ENCODE peak calls at places on chromosomes 13 and 19, in seven cellular contexts. V is upper lobe of right lung, I is stomach, F is WERI-Rb-1, R is aorta, J is substantia nigra, X is A673. W is an unnamed sample.

GRCh38 chr19:13014101-13014920 is 19.0 kb downstream of the NFIX start:
- DNase-seq in V (no peak), I (no peak), F (peak; percentile 56), R (no peak), J (peak; percentile 80), X (peak; percentile 50), W (no peak)

GRCh38 chr19:17296976-17297375 is 6.2 kb downstream of the ABHD8 start:
- DNase-seq in V (no peak), I (no peak), F (no peak), R (no peak), J (no peak), X (no peak), W (no peak)

GRCh38 chr13:73544175-73544574 is 485.4 kb downstream of the KLF5 start:
- DNase-seq in V (no peak), I (no peak), F (no peak), R (no peak), J (no peak), X (no peak), W (no peak)

GRCh38 chr13:100673831-100674362 is 698 bp downstream of the TMTC4 start:
- DNase-seq in V (peak; percentile 76), I (peak; percentile 55), F (peak; percentile 38), R (peak; percentile 53), J (peak; percentile 35), X (peak; percentile 89), W (no peak)

GRCh38 chr13:27500806-27501534 is 50.6 kb upstream of the MTIF3 start:
- DNase-seq in V (no peak), I (no peak), F (no peak), R (no peak), J (no peak), X (no peak), W (no peak)

GRCh38 chr13:67369895-67370660 is 139.9 kb upstream of the PCDH9 start:
- DNase-seq in V (no peak), I (no peak), F (no peak), R (no peak), J (no peak), X (no peak), W (no peak)

GRCh38 chr19:18496167-18496979 is 25.5 kb downstream of the ELL start:
- DNase-seq in V (peak; percentile 85), I (peak; percentile 89), F (no peak), R (no peak), J (no peak), X (peak; percentile 26), W (no peak)

GRCh38 chr19:49151339-49152217 is 3.6 kb downstream of the HRC start:
- DNase-seq in V (peak; percentile 92), I (peak; percentile 99), F (peak; percentile 70), R (peak; percentile 66), J (peak; percentile 17), X (peak; percentile 94), W (peak; percentile 93)

GRCh38 chr13:33188093-33188882 is 97.3 kb downstream of the STARD13 start:
- DNase-seq in V (no peak), I (no peak), F (no peak), R (no peak), J (no peak), X (no peak), W (no peak)

GRCh38 chr19:50906217-50906616 is 5.0 kb downstream of the KLK4 start:
- DNase-seq in V (no peak), I (peak; percentile 51), F (peak; percentile 42), R (no peak), J (no peak), X (peak; percentile 49), W (no peak)

GRCh38 chr19:1645299-1645698 is 7.1 kb downstream of the TCF3 start:
- DNase-seq in V (no peak), I (no peak), F (no peak), R (no peak), J (no peak), X (no peak), W (no peak)

GRCh38 chr13:112984954-112985802 is 16.2 kb downstream of the MCF2L start:
- DNase-seq in V (no peak), I (peak; percentile 66), F (no peak), R (no peak), J (no peak), X (no peak), W (no peak)

GRCh38 chr13:41864658-41865057 is 96.3 kb downstream of the VWA8 start:
- DNase-seq in V (peak; percentile 67), I (no peak), F (no peak), R (no peak), J (no peak), X (no peak), W (no peak)

GRCh38 chr13:26971990-26972888 is 199.4 kb downstream of the USP12 start:
- DNase-seq in V (no peak), I (peak; percentile 69), F (peak; percentile 93), R (no peak), J (no peak), X (peak; percentile 37), W (no peak)

GRCh38 chr19:58052256-58052655 is 6.8 kb upstream of the ZNF135 start:
- DNase-seq in V (no peak), I (no peak), F (no peak), R (no peak), J (no peak), X (no peak), W (no peak)

GRCh38 chr19:14603990-14604387 is 21.1 kb downstream of the CLEC17A start:
- DNase-seq in V (no peak), I (no peak), F (no peak), R (no peak), J (no peak), X (no peak), W (no peak)

GRCh38 chr13:48908381-48909087 is 67.2 kb upstream of the FNDC3A start:
- DNase-seq in V (no peak), I (no peak), F (no peak), R (peak; percentile 45), J (no peak), X (no peak), W (no peak)

GRCh38 chr19:10871711-10872550 is 578 bp downstream of the CARM1 start:
- DNase-seq in V (peak; percentile 81), I (peak; percentile 41), F (peak; percentile 39), R (peak; percentile 76), J (peak; percentile 34), X (peak; percentile 65), W (no peak)

GRCh38 chr19:14035706-14036105 is 4.1 kb downstream of the IL27RA start:
- DNase-seq in V (no peak), I (no peak), F (no peak), R (no peak), J (no peak), X (no peak), W (no peak)

GRCh38 chr13:44873486-44873885 is 115.8 kb downstream of the NUFIP1 start:
- DNase-seq in V (no peak), I (peak; percentile 78), F (no peak), R (no peak), J (no peak), X (no peak), W (no peak)

GRCh38 chr13:31159306-31159705 is 2.4 kb downstream of the HSPH1 start:
- DNase-seq in V (no peak), I (no peak), F (no peak), R (no peak), J (no peak), X (no peak), W (no peak)

GRCh38 chr13:81639984-81640582 is 1299.2 kb upstream of the SPRY2 start:
- DNase-seq in V (no peak), I (no peak), F (peak; percentile 9), R (no peak), J (no peak), X (peak; percentile 51), W (no peak)

GRCh38 chr19:40607898-40608621 is 6.9 kb downstream of the LTBP4 start:
- DNase-seq in V (no peak), I (no peak), F (no peak), R (no peak), J (no peak), X (no peak), W (no peak)
- H3K27ac ChIP-seq in V (no peak overlapping the region), I (peak overlapping the region; percentile 64), F (no peak overlapping the region), R (no peak overlapping the region), J (no peak overlapping the region), X (no peak overlapping the region), W (peak overlapping the region; percentile 50)

DNA sequence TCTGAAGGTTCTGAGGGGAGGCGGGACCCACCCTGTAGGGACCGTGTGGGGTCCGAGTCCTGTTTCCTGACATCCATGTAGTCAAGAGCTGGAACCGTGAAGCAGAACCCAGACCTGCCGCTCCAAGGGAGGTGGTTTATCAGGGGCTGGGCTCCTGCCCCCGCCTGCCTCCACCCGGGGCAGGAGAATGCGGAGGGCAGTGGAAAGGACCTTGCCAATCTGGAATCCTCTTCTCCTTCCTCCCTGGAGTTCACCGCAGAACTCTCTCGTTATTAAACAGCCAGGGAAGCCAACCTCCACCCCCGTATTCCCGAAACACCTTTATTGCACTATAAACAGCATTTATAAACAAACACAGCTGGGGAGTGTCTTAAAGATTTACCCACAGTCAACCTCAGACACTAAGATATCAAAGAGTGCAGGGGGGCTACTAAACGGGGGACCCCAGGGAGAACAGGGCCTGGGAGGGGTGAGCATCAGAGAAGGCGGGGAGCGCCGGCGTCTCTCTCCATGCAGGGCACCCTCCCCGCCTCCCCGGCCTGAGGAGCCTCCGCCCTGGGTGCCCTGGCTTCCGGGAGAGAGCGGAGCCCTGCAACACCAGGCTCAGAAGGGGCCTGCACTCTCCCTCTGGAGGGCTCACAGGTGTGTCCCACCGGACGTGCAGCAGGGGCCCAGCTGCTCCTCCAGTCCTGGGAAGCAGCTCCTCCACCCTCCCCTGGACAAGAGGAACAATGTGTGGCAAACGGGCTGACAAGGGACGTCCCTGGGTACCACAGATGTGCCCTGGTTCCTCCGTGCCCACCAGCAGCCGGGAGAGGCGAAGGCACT is 3.6 kb downstream of the C2CD4C start:
- DNase-seq in V (peak; percentile 60), I (no peak), F (peak; percentile 5), R (peak; percentile 18), J (no peak), X (no peak), W (no peak)
- H3K27ac ChIP-seq in V (no peak overlapping the region), I (no peak overlapping the region), F (no peak overlapping the region), R (no peak overlapping the region), J (no peak overlapping the region), X (no peak overlapping the region), W (no peak overlapping the region)

GRCh38 chr19:29680447-29680846 is 15.2 kb downstream of the PLEKHF1 start:
- DNase-seq in V (peak; percentile 77), I (peak; percentile 62), F (no peak), R (peak; percentile 78), J (peak; percentile 57), X (no peak), W (no peak)

GRCh38 chr19:29680937-29681336 is 15.7 kb downstream of the PLEKHF1 start:
- DNase-seq in V (no peak), I (no peak), F (no peak), R (peak; percentile 46), J (no peak), X (no peak), W (no peak)

GRCh38 chr19:29681422-29682235 is 16.4 kb downstream of the PLEKHF1 start:
- DNase-seq in V (no peak), I (no peak), F (no peak), R (peak; percentile 56), J (no peak), X (no peak), W (no peak)

GRCh38 chr19:29678484-29679106 is 13.3 kb downstream of the PLEKHF1 start:
- DNase-seq in V (peak; percentile 69), I (no peak), F (no peak), R (peak; percentile 75), J (peak; percentile 77), X (no peak), W (peak; percentile 60)

GRCh38 chr19:29679598-29680210 is 14.4 kb downstream of the PLEKHF1 start:
- DNase-seq in V (no peak), I (no peak), F (no peak), R (peak; percentile 28), J (no peak), X (no peak), W (no peak)
- H3K27ac ChIP-seq in V (peak overlapping the region; percentile 55), I (peak overlapping the region; percentile 27), F (no peak overlapping the region), R (peak overlapping the region; percentile 22), J (peak overlapping the region; percentile 100), X (no peak overlapping the region), W (peak overlapping the region; percentile 87)

GRCh38 chr13:84393981-84394625 is 511.8 kb upstream of the SLITRK1 start:
- DNase-seq in V (no peak), I (no peak), F (no peak), R (no peak), J (no peak), X (no peak), W (no peak)
- H3K27ac ChIP-seq in V (no peak overlapping the region), I (no peak overlapping the region), F (no peak overlapping the region), R (no peak overlapping the region), J (no peak overlapping the region), X (no peak overlapping the region), W (no peak overlapping the region)